ENCODE peak calls at places on chromosomes 11 and 22, in eight cellular contexts. W is cardiac muscle cell, K is SJSA1, M is hepatocyte, Y is NT2/D1, I is thoracic aorta, Z is HAP-1, J is Caco-2. G is an unnamed sample. For H3K27me3 and H3K9me3, the result is how much of the 10 kb centered on the place peaks cover.

GRCh38 chr11:28837599-28837998 is 729.4 kb downstream of the METTL15 start:
- DNase-seq in Y (no peak), J (no peak), I (no peak), K (no peak), Z (no peak), W (no peak), M (no peak), G (no peak)

GRCh38 chr11:12508151-12508740 is 130.9 kb downstream of the PARVA start:
- DNase-seq in M (peak), W (peak), Y (no peak), K (peak), Z (no peak), J (no peak), I (no peak), G (no peak)

GRCh38 chr11:35629914-35630313 is 11.7 kb downstream of the FJX1 start:
- DNase-seq in W (peak), Z (no peak), J (peak), Y (no peak), M (peak), I (no peak), K (peak), G (no peak)

GRCh38 chr11:1308745-1309497 is 511 bp downstream of the TOLLIP start:
- DNase-seq in I (no peak), Y (no peak), W (no peak), Z (no peak), M (no peak), K (peak), J (no peak), G (no peak)

GRCh38 chr11:30133308-30133707 is 97.5 kb upstream of the FSHB start:
- DNase-seq in I (no peak), M (no peak), K (no peak), W (no peak), J (no peak), Z (no peak), Y (no peak), G (no peak)

GRCh38 chr11:74182635-74183034 is 11.5 kb downstream of the PPME1 start:
- DNase-seq in Y (no peak), J (no peak), Z (no peak), K (no peak), M (no peak), W (peak), I (no peak), G (no peak)

GRCh38 chr11:79336740-79337517 is 103.9 kb downstream of the TENM4 start:
- DNase-seq in Y (no peak), Z (no peak), J (no peak), K (no peak), W (no peak), M (no peak), I (no peak), G (no peak)

GRCh38 chr11:59224419-59224928 is 11.7 kb upstream of the MPEG1 start:
- DNase-seq in Z (no peak), I (no peak), J (no peak), K (no peak), Y (no peak), W (peak), M (no peak), G (no peak)

DNA sequence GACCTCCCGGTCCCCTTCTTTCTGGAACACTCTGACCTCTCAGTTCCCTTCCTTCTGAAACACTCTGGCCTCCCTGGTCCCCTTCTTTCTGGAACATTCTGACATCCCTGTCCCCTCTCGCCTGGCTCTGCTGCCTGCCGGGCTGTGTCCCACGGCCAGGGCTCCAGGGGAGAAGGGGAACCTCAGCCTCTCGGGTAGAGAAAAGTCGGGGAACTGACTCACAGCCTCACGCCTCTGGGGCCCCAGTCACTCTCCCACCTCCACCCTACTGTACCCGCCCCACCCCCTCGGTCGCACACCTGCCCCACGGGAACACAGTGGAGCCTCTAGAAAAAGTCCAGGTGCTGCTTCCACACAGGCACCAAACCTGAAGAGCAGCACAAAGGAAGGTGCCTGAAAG is 93.3 kb downstream of the BRD1 start:
- DNase-seq in J (no peak), W (no peak), K (no peak), I (no peak), M (no peak), Y (no peak), Z (no peak), G (no peak)
- H3K27me3 ChIP-seq in J (under half), W (under half), K (under half), I (under half), M (under half), Y (under half), Z (under half), G (under half)

DNA sequence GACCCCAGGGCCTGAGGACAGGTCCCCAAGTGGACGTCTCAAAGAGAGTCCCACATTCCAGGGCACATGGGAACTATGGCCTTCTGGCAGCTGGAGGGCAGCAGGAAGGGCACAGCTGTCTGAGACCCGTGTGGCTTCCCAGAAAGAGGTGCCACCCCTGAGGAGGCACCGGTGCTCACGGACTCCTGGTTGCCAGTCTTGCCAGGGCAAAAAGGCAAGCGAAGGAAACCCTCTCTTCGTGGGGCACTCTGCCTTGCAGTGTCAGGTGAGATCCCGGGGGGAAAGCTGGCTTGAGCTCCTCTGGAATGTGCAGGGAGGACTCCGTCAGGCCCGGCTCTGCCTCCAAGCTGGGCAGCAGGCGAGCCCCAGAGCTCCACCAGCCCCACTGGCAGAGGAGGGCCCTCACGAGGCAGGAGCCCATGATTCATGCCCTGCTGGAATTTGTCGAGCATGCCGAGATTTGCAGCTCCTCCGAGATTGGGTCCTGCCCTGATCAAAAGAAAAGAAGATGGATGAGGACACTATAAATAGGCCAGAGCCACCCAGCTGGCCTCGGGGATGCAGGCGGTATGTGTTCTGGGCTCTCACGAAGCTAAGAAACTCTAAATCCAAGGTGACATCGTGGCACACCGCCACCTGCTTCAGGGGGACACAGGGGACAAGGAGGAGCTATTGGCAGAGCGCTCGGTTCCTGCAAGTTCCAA is 9.9 kb upstream of the CELSR1 start:
- DNase-seq in M (peak), K (peak), W (peak), I (no peak), J (no peak), Z (no peak), Y (no peak), G (no peak)
- H3K4me3 ChIP-seq in M (no peak), K (no peak), W (no peak), I (peak), J (no peak), Z (no peak), Y (no peak), G (no peak)

DNA sequence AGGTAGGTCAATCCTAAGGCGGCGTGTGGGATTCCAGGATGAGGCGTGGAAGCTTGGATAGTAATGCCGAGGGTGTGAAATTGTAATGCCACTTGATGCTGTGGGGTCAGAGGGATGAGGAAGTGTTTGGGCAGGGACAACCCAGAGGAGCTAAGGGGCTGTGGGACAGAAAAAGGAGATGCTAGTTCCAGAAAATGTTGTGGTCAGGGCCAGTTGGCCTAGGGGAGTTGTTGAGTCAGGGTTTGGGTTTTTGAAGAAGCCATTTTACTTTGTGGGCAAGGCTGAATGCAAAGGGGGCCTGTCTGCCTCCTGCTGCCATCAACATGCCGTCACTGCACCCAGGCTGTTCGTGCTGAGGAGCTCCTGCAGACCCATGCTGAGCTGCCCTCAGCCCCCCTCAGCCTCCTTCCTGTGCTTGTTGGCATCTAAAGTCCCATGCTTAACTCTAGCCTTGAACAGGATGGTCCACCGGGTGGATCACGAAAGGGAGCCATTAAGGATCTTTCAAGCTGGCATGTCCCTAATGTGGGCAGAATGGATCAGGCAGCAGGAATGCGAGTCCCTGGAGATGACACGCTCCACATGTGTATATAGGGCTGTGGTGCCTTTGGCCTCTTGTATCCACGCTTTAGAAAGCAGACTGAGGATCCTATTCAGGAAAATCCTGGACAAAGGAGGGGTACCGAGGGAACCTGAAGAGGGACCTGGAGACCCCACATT is 2.1 kb downstream of the C11orf16 start:
- DNase-seq in Z (no peak), J (no peak), K (no peak), M (no peak), Y (no peak), W (no peak), I (no peak), G (no peak)
- H3K9me3 ChIP-seq in Z (under half), J (under half), K (under half), M (under half), Y (under half), W (under half), I (under half), G (under half)

DNA sequence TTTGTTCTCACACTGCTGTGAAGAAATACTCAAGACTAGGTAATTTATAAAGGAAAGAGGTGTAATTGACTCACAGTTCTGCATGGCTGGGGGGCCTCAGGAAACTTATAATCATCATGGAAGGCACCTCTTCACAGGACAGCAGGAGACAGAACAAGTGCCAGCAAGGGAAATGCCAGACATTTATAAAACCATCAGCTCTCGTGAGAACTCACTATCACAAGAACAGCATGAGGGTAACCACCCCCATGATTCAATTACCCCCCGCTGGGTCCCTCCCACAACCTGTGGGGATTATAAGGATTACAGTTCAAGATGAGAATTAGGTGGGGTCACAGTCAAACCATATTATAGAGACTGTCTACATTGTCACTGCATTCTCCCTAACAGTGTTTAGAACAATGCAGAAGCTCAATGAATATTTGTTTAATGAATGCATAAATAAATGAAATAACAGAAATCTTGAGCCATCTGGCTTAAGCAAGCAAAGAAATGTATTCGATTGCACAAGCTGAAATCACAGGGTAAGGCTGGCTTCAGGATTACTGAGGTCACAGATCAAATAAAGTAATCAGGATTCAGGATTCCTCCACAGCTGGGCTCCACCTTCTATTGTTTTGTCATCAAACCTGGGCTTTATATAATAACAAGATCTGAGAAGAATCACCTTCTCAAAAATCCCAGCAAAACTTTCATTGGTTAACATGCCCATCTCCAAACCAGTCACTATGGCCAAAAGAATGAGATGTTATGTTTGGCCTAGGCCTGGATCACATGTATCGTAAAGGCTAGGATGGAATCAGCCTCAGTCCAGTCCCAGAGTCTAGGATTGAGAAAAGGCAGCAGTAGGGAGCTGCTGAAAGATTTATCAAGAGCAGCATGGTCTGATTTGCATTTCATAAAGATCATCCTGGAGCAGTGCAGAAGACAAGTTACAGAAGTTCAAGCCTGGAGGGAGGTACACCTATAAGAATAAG is 137.8 kb upstream of the UBASH3B start:
- DNase-seq in Z (no peak), M (no peak), Y (no peak), W (no peak), K (no peak), J (no peak), I (no peak), G (no peak)
- H3K27me3 ChIP-seq in Z (under half), M (under half), Y (under half), W (under half), K (under half), J (under half), I (under half), G (under half)

DNA sequence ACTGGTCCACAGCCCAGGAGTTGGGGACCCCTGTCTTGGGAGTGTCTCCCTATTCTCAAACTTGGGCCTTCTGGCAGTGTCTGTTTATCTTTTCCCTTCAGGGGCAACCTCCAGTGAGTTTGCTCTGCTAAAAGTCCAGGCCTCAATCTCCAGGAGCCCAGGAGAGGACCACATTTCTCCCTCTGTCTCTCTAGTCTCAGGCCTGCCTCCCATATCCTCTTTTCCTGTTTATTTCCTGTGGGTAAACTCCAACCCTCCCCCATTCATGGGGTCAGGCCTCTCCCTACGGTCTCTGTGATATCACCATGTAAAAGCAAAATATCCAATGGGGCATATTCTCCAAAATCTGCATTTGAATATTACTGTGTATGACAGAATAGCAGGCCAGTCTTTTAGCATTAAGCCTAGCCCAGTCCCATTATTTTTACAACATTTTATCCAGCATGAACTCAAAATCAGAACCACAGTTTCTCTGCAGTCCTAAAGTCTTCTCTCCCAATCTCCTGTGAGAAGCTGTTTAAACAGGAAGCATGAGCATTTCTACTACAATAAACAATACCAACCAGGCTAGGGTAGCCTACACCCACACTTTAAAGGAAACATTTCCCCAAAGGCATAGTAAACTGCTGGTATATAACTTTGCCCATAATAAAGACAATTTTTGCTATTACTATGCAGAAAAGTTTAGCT is 18.0 kb upstream of the TMEM135 start:
- DNase-seq in J (no peak), W (no peak), K (peak), I (no peak), Z (peak), M (no peak), Y (no peak), G (no peak)
- H3K4me3 ChIP-seq in J (no peak), W (no peak), K (no peak), I (no peak), Z (no peak), M (no peak), Y (no peak), G (no peak)

G was measured in CD4-positive, alpha-beta memory T cell.